ENCODE peak calls at places on chromosomes 11 and 22, in four cellular contexts. W is thoracic aorta, P is GM12891, K is AML-193. F is an unnamed sample.

GRCh38 chr11:4983851-4984250 is 10.8 kb upstream of the OR51L1 start:
- DNase-seq in W (no peak), K (no peak), P (no peak), F (no peak)

GRCh38 chr11:2446590-2447252 is 1.9 kb downstream of the KCNQ1 start:
- DNase-seq in W (no peak), P (no peak), K (peak; percentile 44), F (no peak)

GRCh38 chr22:40385041-40385782 is 14.8 kb downstream of the SGSM3 start:
- DNase-seq in W (no peak), P (no peak), K (peak; percentile 60), F (no peak)

GRCh38 chr22:32255726-32256125 is 579 bp upstream of the SLC5A4 start:
- DNase-seq in W (no peak), K (no peak), P (no peak), F (no peak)

GRCh38 chr11:65431452-65432132 is 9.0 kb downstream of the NEAT1 start:
- DNase-seq in P (no peak), K (no peak), W (no peak), F (peak; percentile 49)

GRCh38 chr22:16955678-16956210 is 52.3 kb downstream of the GAB4 start:
- DNase-seq in P (no peak), W (no peak), K (no peak), F (no peak)

GRCh38 chr11:88208742-88209141 is 33.5 kb upstream of the RAB38 start:
- DNase-seq in W (no peak), P (no peak), K (peak; percentile 66), F (no peak)

GRCh38 chr22:23163665-23164064 is 16.6 kb upstream of the BCR start:
- DNase-seq in K (no peak), W (no peak), P (no peak), F (no peak)

GRCh38 chr11:120211522-120212258 is 858 bp downstream of the OAF start:
- DNase-seq in K (no peak), W (no peak), P (no peak), F (no peak)

GRCh38 chr22:17786435-17787158 is 12.3 kb upstream of the BID start:
- DNase-seq in W (no peak), K (no peak), P (no peak), F (no peak)

GRCh38 chr11:61972796-61973602 is 5.6 kb upstream of the FTH1 start:
- DNase-seq in W (no peak), K (peak; percentile 60), P (no peak), F (no peak)